ENCODE peak calls at places on chromosomes 11 and 22, in five cellular contexts. Z, N, X, F and W are unnamed samples.

GRCh38 chr22:19631899-19632670 is 82.2 kb upstream of the SEPTIN5 start:
- DNase-seq in Z (no peak), N (peak), X (no peak), F (peak), W (no peak)

GRCh38 chr22:46083383-46084350 is 66.7 kb upstream of the PPARA start:
- DNase-seq in Z (peak), N (peak), X (no peak), F (no peak), W (no peak)

GRCh38 chr11:45423036-45423435 is 136.9 kb upstream of the SYT13 start:
- DNase-seq in Z (peak), N (no peak), X (no peak), F (no peak), W (no peak)

GRCh38 chr11:64090811-64091516 is 55.2 kb downstream of the FLRT1 start:
- DNase-seq in Z (no peak), N (no peak), X (no peak), F (peak), W (no peak)

GRCh38 chr11:69524291-69524882 is 42.9 kb downstream of the LINC01488 start:
- DNase-seq in Z (no peak), N (no peak), X (no peak), F (peak), W (peak)

GRCh38 chr22:49996192-49996531 is 16.4 kb downstream of the IL17REL start:
- DNase-seq in Z (peak), N (no peak), X (no peak), F (no peak), W (no peak)

GRCh38 chr11:44507491-44507890 is 58.0 kb upstream of the CD82 start:
- DNase-seq in Z (no peak), N (no peak), X (no peak), F (no peak), W (no peak)

GRCh38 chr22:23904855-23905254 is 10.7 kb downstream of the MIF start:
- DNase-seq in Z (no peak), N (no peak), X (no peak), F (no peak), W (no peak)

GRCh38 chr11:64606796-64607380 is 15.9 kb downstream of the SLC22A12 start:
- DNase-seq in Z (no peak), N (no peak), X (no peak), F (no peak), W (no peak)

GRCh38 chr11:59261150-59261549 is 48.4 kb upstream of the MPEG1 start:
- DNase-seq in Z (no peak), N (no peak), X (no peak), F (no peak), W (no peak)

GRCh38 chr22:29710922-29711593 is 8.7 kb upstream of the CABP7 start:
- DNase-seq in Z (no peak), N (no peak), X (no peak), F (no peak), W (no peak)

GRCh38 chr11:11641581-11641980 is 19.8 kb upstream of the GALNT18 start:
- DNase-seq in Z (no peak), N (no peak), X (no peak), F (peak), W (no peak)

GRCh38 chr11:116175707-116176106 is 597.1 kb downstream of the BUD13 start:
- DNase-seq in Z (no peak), N (peak), X (no peak), F (no peak), W (no peak)

GRCh38 chr11:2523821-2524391 is 79.1 kb downstream of the KCNQ1 start:
- DNase-seq in Z (no peak), N (peak), X (no peak), F (no peak), W (peak)

GRCh38 chr22:24969588-24970301 is 17.2 kb downstream of the KIAA1671 start:
- DNase-seq in Z (peak), N (no peak), X (no peak), F (no peak), W (no peak)

GRCh38 chr11:116044520-116044919 is 540.3 kb upstream of the CADM1 start:
- DNase-seq in Z (no peak), N (no peak), X (no peak), F (no peak), W (no peak)

GRCh38 chr11:91591021-91591420 is 633.6 kb upstream of the FAT3 start:
- DNase-seq in Z (no peak), N (no peak), X (no peak), F (peak), W (no peak)

GRCh38 chr22:31830721-31831070 is 76.9 kb downstream of the DEPDC5 start:
- DNase-seq in Z (no peak), N (no peak), X (no peak), F (peak), W (no peak)

GRCh38 chr11:34495724-34496377 is 17.7 kb downstream of the ELF5 start:
- DNase-seq in Z (no peak), N (no peak), X (no peak), F (peak), W (no peak)

GRCh38 chr11:44943118-44943517 is 7.6 kb downstream of the TP53I11 start:
- DNase-seq in Z (peak), N (no peak), X (no peak), F (no peak), W (peak)

GRCh38 chr22:33221566-33221965 is 163.4 kb upstream of the SYN3 start:
- DNase-seq in Z (no peak), N (no peak), X (peak), F (no peak), W (no peak)

GRCh38 chr11:42344204-42344792 is 884.8 kb upstream of the LRRC4C start:
- DNase-seq in Z (no peak), N (no peak), X (no peak), F (no peak), W (no peak)

GRCh38 chr11:64971421-64972233 is at the start of gene MAJIN:
- DNase-seq in Z (peak), N (no peak), X (peak), F (peak), W (peak)

GRCh38 chr11:130606781-130607511 is 158.5 kb downstream of the ADAMTS15 start:
- DNase-seq in Z (peak), N (peak), X (no peak), F (no peak), W (no peak)

GRCh38 chr11:11467278-11467677 is 114.2 kb upstream of the CSNK2A3 start:
- DNase-seq in Z (no peak), N (no peak), X (no peak), F (no peak), W (peak)

GRCh38 chr11:86449993-86450629 is 75.4 kb downstream of the CCDC81 start:
- DNase-seq in Z (no peak), N (no peak), X (no peak), F (no peak), W (no peak)

GRCh38 chr11:47586456-47586855 is at the start of gene FAM180B:
- DNase-seq in Z (no peak), N (no peak), X (no peak), F (no peak), W (no peak)

GRCh38 chr22:27107824-27108223 is 450.4 kb downstream of the MIAT start:
- DNase-seq in Z (peak), N (peak), X (peak), F (peak), W (peak)

GRCh38 chr22:37544955-37545702 is 15.2 kb upstream of the CDC42EP1 start:
- DNase-seq in Z (peak), N (no peak), X (no peak), F (peak), W (peak)

GRCh38 chr22:20000246-20001081 is 16.2 kb downstream of the ARVCF start:
- DNase-seq in Z (no peak), N (no peak), X (no peak), F (no peak), W (no peak)

GRCh38 chr11:109789911-109790310 is 303.3 kb upstream of the ZC3H12C start:
- DNase-seq in Z (no peak), N (no peak), X (no peak), F (no peak), W (no peak)

GRCh38 chr22:41998361-41999261 is at the start of gene WBP2NL:
- DNase-seq in Z (peak), N (no peak), X (no peak), F (peak), W (peak)

GRCh38 chr11:119316017-119316728 is 757 bp downstream of the MCAM start:
- DNase-seq in Z (peak), N (peak), X (no peak), F (peak), W (no peak)

GRCh38 chr11:57764527-57764926 is 2.9 kb downstream of the CTNND1 start:
- DNase-seq in Z (no peak), N (no peak), X (no peak), F (no peak), W (no peak)

GRCh38 chr22:27635435-27635834 is 166.1 kb downstream of the MN1 start:
- DNase-seq in Z (no peak), N (no peak), X (no peak), F (no peak), W (no peak)

GRCh38 chr22:38755911-38756532 is at the start of gene SUN2:
- DNase-seq in Z (peak), N (peak), X (no peak), F (peak), W (peak)

GRCh38 chr11:106331163-106331562 is 253.7 kb downstream of the AASDHPPT start:
- DNase-seq in Z (no peak), N (no peak), X (no peak), F (peak), W (no peak)

GRCh38 chr11:1852885-1853284 is at the start of gene LSP1:
- DNase-seq in Z (no peak), N (no peak), X (no peak), F (no peak), W (peak)

DNA sequence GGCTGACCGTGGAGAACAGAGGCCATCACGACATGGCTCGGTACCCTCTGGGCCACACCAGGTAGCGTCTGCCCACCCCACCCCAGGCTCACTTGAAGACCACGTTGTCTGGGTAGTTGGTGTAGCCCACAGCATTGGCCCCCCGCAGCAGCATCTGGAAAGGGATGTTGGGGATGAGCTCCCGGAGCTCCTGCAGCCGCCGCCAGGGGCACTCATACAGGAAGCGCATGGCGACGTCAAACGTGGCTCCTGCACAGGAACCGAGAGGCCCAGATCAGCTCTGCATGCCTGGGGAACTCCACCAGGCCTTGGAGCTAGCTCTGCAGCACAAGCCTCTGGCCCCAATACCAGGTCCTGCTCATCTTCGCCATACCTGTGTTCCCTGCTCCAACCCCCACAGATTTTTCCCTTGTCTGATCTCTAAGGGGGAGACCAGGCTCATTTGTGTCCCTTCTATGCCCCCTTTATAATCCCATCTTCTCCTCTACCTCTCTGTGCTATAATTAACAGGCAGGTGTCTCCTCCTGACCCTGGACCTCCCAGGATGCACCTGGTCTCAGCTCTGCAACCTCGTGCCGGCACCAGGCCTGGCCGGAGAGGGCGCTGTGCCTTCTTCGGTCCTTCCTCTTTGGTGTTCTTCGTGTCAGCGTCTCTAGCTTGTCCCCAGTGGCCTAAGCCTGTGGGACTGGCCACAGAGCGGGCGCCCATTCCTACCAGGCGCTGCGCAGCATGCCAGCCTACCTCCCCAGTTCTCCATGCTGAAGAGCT is 5.0 kb upstream of the LRFN4 start:
- DNase-seq in Z (no peak), N (no peak), X (no peak), F (no peak), W (peak)
- TF ChIP-seq CTCF in Z (no peak), N (no peak), X (no peak), F (peak), W (peak)

DNA sequence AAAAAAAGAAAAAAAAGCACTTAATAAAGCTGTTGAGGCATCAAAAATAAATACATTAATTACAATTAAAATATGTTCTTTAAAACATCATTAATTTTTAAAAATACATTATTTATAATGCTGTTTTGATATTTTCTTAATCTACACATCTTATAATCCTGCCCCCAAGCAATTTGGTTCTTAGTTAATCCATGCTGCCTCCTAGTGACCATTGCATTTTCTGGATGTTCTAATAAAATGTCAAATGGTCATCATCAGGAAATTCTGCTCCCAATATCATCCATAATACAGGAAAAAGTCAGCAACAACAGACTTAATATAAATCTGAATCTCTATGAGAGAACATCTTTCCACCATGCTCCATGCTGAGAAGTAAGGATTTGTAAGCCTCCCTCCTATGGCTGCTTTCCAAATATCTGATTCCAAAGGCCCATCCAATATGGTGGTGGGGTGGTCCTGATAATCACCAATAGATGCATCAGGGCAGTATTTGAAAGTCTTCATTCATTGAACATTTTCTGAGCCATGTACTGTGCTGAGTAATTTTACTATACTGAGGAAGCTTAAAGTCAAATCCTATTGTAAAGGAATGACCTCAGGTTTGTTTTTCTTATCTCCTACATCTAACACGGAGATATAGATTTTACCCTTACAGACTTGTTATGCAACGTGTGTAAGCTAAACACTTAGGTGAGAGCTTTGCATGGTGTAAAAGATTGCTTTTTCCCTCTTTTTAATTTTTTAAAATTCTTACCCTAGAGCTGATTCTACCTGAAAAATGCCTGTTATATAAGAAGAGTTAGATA is 124.7 kb upstream of the BMAL1 start:
- DNase-seq in Z (no peak), N (no peak), X (no peak), F (peak), W (no peak)
- TF ChIP-seq CTCF in Z (no peak), N (no peak), X (peak), F (peak), W (no peak)

GRCh38 chr11:78188012-78188808 is at the start of gene KCTD21:
- DNase-seq in Z (peak), N (peak), X (peak), F (peak), W (peak)
- TF ChIP-seq CTCF in Z (no peak), N (no peak), X (no peak), F (no peak), W (no peak)

GRCh38 chr11:128506384-128506783 is 81.0 kb downstream of the ETS1 start:
- DNase-seq in Z (no peak), N (no peak), X (no peak), F (no peak), W (no peak)
- TF ChIP-seq CTCF in Z (no peak), N (no peak), X (no peak), F (no peak), W (no peak)

DNA sequence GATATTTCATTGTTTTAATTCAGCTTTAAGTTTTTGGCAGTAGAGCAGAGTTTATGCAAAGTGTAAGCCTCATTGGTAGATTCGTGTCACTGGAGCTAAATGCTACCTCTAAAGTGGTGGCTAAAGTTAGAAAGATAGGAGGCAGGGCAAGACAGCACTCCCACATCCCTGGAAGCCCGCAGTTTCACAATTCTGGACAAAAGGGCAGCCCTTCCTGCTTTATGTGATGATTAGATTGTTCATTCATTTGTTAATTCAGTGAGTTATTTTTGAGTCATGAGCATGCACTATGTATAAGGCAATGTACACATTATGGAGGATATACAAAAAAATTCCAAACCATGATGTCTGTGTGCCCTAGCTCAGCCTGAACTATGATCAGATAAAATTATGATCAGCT is 52.1 kb upstream of the EIF3M start:
- DNase-seq in Z (no peak), N (no peak), X (no peak), F (peak), W (no peak)
- TF ChIP-seq CTCF in Z (no peak), N (no peak), X (no peak), F (no peak), W (no peak)

DNA sequence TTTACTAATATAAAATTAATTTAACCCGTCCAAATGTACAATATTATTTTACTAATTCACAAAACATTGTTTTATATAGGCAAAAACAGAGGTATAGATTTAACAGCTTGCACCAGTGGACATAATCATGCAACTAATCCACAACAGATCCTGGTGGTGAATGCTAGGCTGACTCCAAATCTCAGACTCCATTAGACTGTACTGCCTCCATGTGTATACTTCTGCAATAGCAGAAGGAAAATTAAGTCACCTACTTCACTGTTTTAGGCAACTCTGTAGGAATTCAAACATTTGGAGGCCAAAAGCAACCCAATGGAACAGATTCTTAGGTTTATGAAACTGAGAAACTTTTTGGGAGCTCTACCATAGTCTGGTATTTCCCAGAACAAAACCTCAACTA is 30.0 kb upstream of the RAB39A start:
- DNase-seq in Z (no peak), N (no peak), X (peak), F (peak), W (no peak)
- TF ChIP-seq CTCF in Z (peak), N (no peak), X (peak), F (peak), W (peak)